ENCODE peak calls at places on chromosomes 7 and 10, in ten cellular contexts. O is fibroblast of the aortic adventitia; H is choroid plexus epithelial cell; X is KBM-7; F is HuH-7; V is activated CD8-positive, alpha-beta memory T cell treated with anti-CD3 and anti-CD28 coated beads, Interleukin-2, amount 50 U/mL, for 48 hours; L is left ventricle myocardium inferior; N is heart left ventricle; J is H4; A is esophagus squamous epithelium. T is an unnamed sample.

GRCh38 chr7:100485514-100485913 is 1.8 kb downstream of the NYAP1 start:
- DNase-seq in N (no peak), J (no peak), F (peak), H (no peak), V (no peak), L (no peak), O (no peak), X (no peak), A (no peak), T (peak)

GRCh38 chr10:110609592-110609991 is 34.5 kb upstream of the RBM20 start:
- DNase-seq in F (no peak), H (no peak), J (peak), N (no peak), O (no peak), L (no peak), A (no peak), V (no peak), X (peak), T (peak)

GRCh38 chr7:25260862-25261454 is 32.7 kb upstream of the NPVF start:
- DNase-seq in F (no peak), J (peak), X (peak), V (no peak), O (peak), H (peak), A (no peak), L (no peak), N (no peak), T (no peak)

GRCh38 chr7:136163333-136163732 is 186.2 kb upstream of the MTPN start:
- DNase-seq in H (no peak), O (no peak), J (no peak), N (no peak), V (no peak), F (no peak), X (no peak), A (no peak), L (no peak), T (no peak)

GRCh38 chr10:119441151-119441821 is 101.2 kb downstream of the RGS10 start:
- DNase-seq in H (peak), N (peak), V (no peak), J (no peak), F (no peak), L (peak), A (no peak), O (peak), X (no peak), T (no peak)

GRCh38 chr7:39644170-39644569 is 20.8 kb downstream of the RALA start:
- DNase-seq in F (no peak), A (no peak), V (no peak), X (no peak), N (no peak), H (peak), J (no peak), O (peak), L (no peak), T (no peak)

GRCh38 chr7:117193564-117193963 is 129.3 kb downstream of the WNT2 start:
- DNase-seq in J (no peak), X (no peak), L (no peak), F (no peak), A (no peak), N (no peak), O (peak), V (no peak), H (peak), T (peak)

GRCh38 chr10:71218046-71218832 is 5.9 kb downstream of the UNC5B start:
- DNase-seq in H (no peak), J (peak), O (peak), N (peak), L (no peak), V (no peak), F (no peak), X (no peak), A (no peak), T (no peak)

GRCh38 chr7:141701489-141702046 is 398 bp downstream of the DENND11 start:
- DNase-seq in F (peak), N (peak), X (peak), H (peak), L (peak), V (peak), O (no peak), J (peak), A (no peak), T (peak)

GRCh38 chr10:42950606-42951485 is 126.0 kb upstream of the RET start:
- DNase-seq in L (no peak), O (no peak), V (peak), A (no peak), N (no peak), X (no peak), F (no peak), H (no peak), J (no peak), T (no peak)

GRCh38 chr7:111919690-111920179 is 286.5 kb downstream of the DOCK4 start:
- DNase-seq in V (no peak), X (no peak), L (no peak), N (no peak), J (peak), O (peak), H (peak), F (no peak), A (no peak), T (peak)

GRCh38 chr10:118982366-118982765 is 47.1 kb upstream of the NANOS1 start:
- DNase-seq in V (no peak), X (no peak), H (no peak), J (no peak), N (no peak), O (no peak), F (no peak), A (no peak), L (no peak), T (no peak)

GRCh38 chr7:46071076-46071475 is 150.0 kb upstream of the IGFBP3 start:
- DNase-seq in J (peak), H (peak), N (no peak), O (peak), X (no peak), L (no peak), V (no peak), F (no peak), A (no peak), T (peak)

GRCh38 chr10:61456095-61456789 is 3.1 kb upstream of the TMEM26 start:
- DNase-seq in V (no peak), X (no peak), H (peak), L (no peak), A (no peak), J (peak), F (no peak), N (no peak), O (peak), T (peak)

GRCh38 chr10:4549254-4549653 is 276.8 kb upstream of the AKR1E2 start:
- DNase-seq in H (no peak), A (no peak), F (no peak), L (no peak), J (peak), O (no peak), N (no peak), X (no peak), V (no peak), T (no peak)

GRCh38 chr10:10745281-10745680 is 272.4 kb upstream of the CELF2 start:
- DNase-seq in H (peak), A (no peak), X (no peak), J (no peak), N (no peak), V (no peak), L (no peak), F (no peak), O (no peak), T (no peak)

GRCh38 chr7:118109607-118110006 is 74.4 kb upstream of the LSM8 start:
- DNase-seq in V (no peak), N (no peak), X (no peak), O (no peak), L (no peak), F (no peak), J (no peak), H (no peak), A (no peak), T (no peak)

GRCh38 chr10:90306187-90306586 is 551.7 kb downstream of the HTR7 start:
- DNase-seq in J (peak), N (no peak), O (peak), L (no peak), V (no peak), A (no peak), F (no peak), H (peak), X (no peak), T (no peak)

GRCh38 chr7:137886706-137887105 is 39.9 kb upstream of the DGKI start:
- DNase-seq in A (no peak), H (no peak), O (no peak), F (no peak), N (no peak), X (no peak), L (no peak), V (no peak), J (no peak), T (no peak)

GRCh38 chr10:72034040-72034499 is 54.3 kb downstream of the SPOCK2 start:
- DNase-seq in J (no peak), A (no peak), H (no peak), O (no peak), X (no peak), N (no peak), V (no peak), L (no peak), F (no peak), T (no peak)

GRCh38 chr10:43402880-43403452 is 6.0 kb downstream of the HNRNPF start:
- DNase-seq in N (no peak), O (no peak), L (no peak), F (no peak), H (no peak), J (no peak), V (no peak), A (no peak), X (no peak), T (no peak)

GRCh38 chr7:117217636-117218035 is 105.2 kb downstream of the WNT2 start:
- DNase-seq in J (no peak), H (peak), L (no peak), X (no peak), O (peak), F (no peak), N (no peak), V (no peak), A (no peak), T (peak)

GRCh38 chr7:30873207-30873606 is 38.4 kb upstream of the AQP1 start:
- DNase-seq in N (no peak), F (no peak), V (no peak), X (no peak), O (no peak), A (no peak), H (no peak), J (no peak), L (no peak), T (no peak)

GRCh38 chr10:72320676-72321247 is 34.0 kb downstream of the DNAJB12 start:
- DNase-seq in F (peak), X (peak), J (peak), H (peak), A (peak), L (peak), V (peak), O (peak), N (no peak), T (peak)

GRCh38 chr7:9504678-9505077 is 1071.3 kb downstream of the NXPH1 start:
- DNase-seq in H (no peak), X (no peak), A (no peak), V (no peak), O (no peak), J (no peak), L (no peak), N (no peak), F (no peak), T (no peak)

GRCh38 chr7:137753067-137753466 is 93.7 kb downstream of the DGKI start:
- DNase-seq in X (no peak), H (no peak), F (no peak), N (no peak), O (no peak), L (no peak), V (no peak), J (no peak), A (no peak), T (no peak)

GRCh38 chr10:88270871-88271713 is 312.0 kb downstream of the RNLS start:
- DNase-seq in N (no peak), V (peak), L (no peak), X (peak), A (no peak), F (no peak), O (peak), J (no peak), H (peak), T (peak)

GRCh38 chr7:1421946-1422345 is 37.3 kb downstream of the MICALL2 start:
- DNase-seq in O (no peak), F (no peak), X (no peak), H (no peak), N (no peak), V (no peak), L (no peak), J (no peak), A (no peak), T (no peak)

GRCh38 chr7:96636979-96637378 is 72.7 kb downstream of the SEM1 start:
- DNase-seq in L (no peak), F (no peak), A (no peak), O (no peak), H (no peak), J (no peak), V (no peak), X (no peak), N (no peak), T (no peak)